ENCODE peak calls at places on chromosomes 7 and 10, in six cellular contexts. Q, C, F, L, B and A are unnamed samples.

GRCh38 chr10:3805791-3806381 is 20.9 kb upstream of the KLF6 start:
- DNase-seq in Q (no peak), C (no peak), F (peak; percentile 90), L (no peak), B (no peak), A (peak; percentile 47)

GRCh38 chr7:121605297-121605640 is 209.2 kb upstream of the FAM3C start:
- DNase-seq in Q (no peak), C (no peak), F (peak; percentile 46), L (no peak), B (no peak), A (no peak)

GRCh38 chr7:115340828-115341227 is 418.9 kb downstream of the MDFIC start:
- DNase-seq in Q (no peak), C (no peak), F (peak; percentile 93), L (no peak), B (peak; percentile 51), A (no peak)

GRCh38 chr7:41003031-41003925 is 699.6 kb downstream of the INHBA start:
- DNase-seq in Q (no peak), C (peak; percentile 50), F (peak; percentile 49), L (peak; percentile 14), B (no peak), A (peak; percentile 49)

GRCh38 chr10:75654171-75654772 is 222.8 kb downstream of the LRMDA start:
- DNase-seq in Q (no peak), C (no peak), F (no peak), L (no peak), B (no peak), A (no peak)

GRCh38 chr10:57628592-57629284 is 639.0 kb downstream of the IPMK start:
- DNase-seq in Q (no peak), C (no peak), F (no peak), L (no peak), B (no peak), A (no peak)

GRCh38 chr10:28090506-28090905 is 91.6 kb upstream of the ODAD2 start:
- DNase-seq in Q (no peak), C (no peak), F (no peak), L (no peak), B (no peak), A (no peak)

GRCh38 chr7:89283311-89283710 is 487.8 kb upstream of the TEX47 start:
- DNase-seq in Q (no peak), C (no peak), F (no peak), L (no peak), B (no peak), A (no peak)

GRCh38 chr10:95770084-95770720 is 14.2 kb downstream of the ENTPD1 start:
- DNase-seq in Q (no peak), C (no peak), F (no peak), L (no peak), B (no peak), A (no peak)

GRCh38 chr7:26993816-26994810 is 101.7 kb downstream of the HOXA1 start:
- DNase-seq in Q (no peak), C (no peak), F (peak; percentile 47), L (no peak), B (peak; percentile 23), A (no peak)

GRCh38 chr10:29968556-29968955 is 90.8 kb downstream of the JCAD start:
- DNase-seq in Q (no peak), C (no peak), F (no peak), L (no peak), B (no peak), A (no peak)

GRCh38 chr10:75417522-75417927 is 13.9 kb upstream of the LRMDA start:
- DNase-seq in Q (no peak), C (no peak), F (no peak), L (no peak), B (no peak), A (no peak)